ENCODE peak calls at places on chromosomes 11 and 22, in ten cellular contexts. E is cardiac muscle cell, Y is heart left ventricle, B is brain microvascular endothelial cell, M is AG04450, N is cardiac fibroblast, I is Caco-2, W is astrocyte of the cerebellum, C is breast epithelium, J is stomach. X is an unnamed sample.

GRCh38 chr22:45229181-45229580 is 11.5 kb downstream of the KIAA0930 start:
- DNase-seq in E (no peak), Y (peak), B (no peak), M (no peak), N (no peak), I (no peak), W (no peak), C (no peak), J (no peak), X (no peak)

GRCh38 chr11:76810151-76810853 is 27.1 kb downstream of the TSKU start:
- DNase-seq in E (peak), Y (no peak), B (peak), M (no peak), N (peak), I (peak), W (no peak), C (peak), J (no peak), X (peak)

GRCh38 chr22:34414467-34415440 is 494.5 kb upstream of the LARGE1 start:
- DNase-seq in E (peak), Y (no peak), B (no peak), M (no peak), N (peak), I (peak), W (no peak), C (peak), J (no peak), X (peak)

GRCh38 chr11:12008790-12009616 is 577 bp upstream of the DKK3 start:
- DNase-seq in E (peak), Y (peak), B (no peak), M (no peak), N (no peak), I (peak), W (no peak), C (no peak), J (peak), X (peak)

GRCh38 chr22:44192098-44192810 is 11.5 kb downstream of the PARVG start:
- DNase-seq in E (peak), Y (no peak), B (peak), M (no peak), N (peak), I (no peak), W (no peak), C (no peak), J (no peak), X (peak)

GRCh38 chr22:22928666-22929380 is 41.2 kb downstream of the IGLL5 start:
- DNase-seq in E (peak), Y (peak), B (peak), M (no peak), N (peak), I (no peak), W (no peak), C (no peak), J (peak), X (peak)

GRCh38 chr11:76836613-76837291 is 24.0 kb upstream of the ACER3 start:
- DNase-seq in E (no peak), Y (no peak), B (no peak), M (no peak), N (no peak), I (no peak), W (no peak), C (no peak), J (peak), X (no peak)

GRCh38 chr22:27687984-27688545 is 113.5 kb downstream of the MN1 start:
- DNase-seq in E (no peak), Y (no peak), B (no peak), M (no peak), N (peak), I (peak), W (no peak), C (no peak), J (no peak), X (peak)

GRCh38 chr22:46148336-46148735 is 2.0 kb upstream of the PPARA start:
- DNase-seq in E (no peak), Y (no peak), B (no peak), M (no peak), N (no peak), I (no peak), W (no peak), C (no peak), J (no peak), X (no peak)

GRCh38 chr22:38715176-38715764 is 9.5 kb downstream of the GTPBP1 start:
- DNase-seq in E (no peak), Y (peak), B (no peak), M (no peak), N (no peak), I (no peak), W (no peak), C (no peak), J (no peak), X (no peak)

GRCh38 chr11:78217650-78218541 is 29.2 kb downstream of the USP35 start:
- DNase-seq in E (no peak), Y (no peak), B (no peak), M (no peak), N (no peak), I (no peak), W (no peak), C (no peak), J (no peak), X (no peak)

GRCh38 chr11:30131535-30131934 is 99.3 kb upstream of the FSHB start:
- DNase-seq in E (no peak), Y (no peak), B (peak), M (no peak), N (no peak), I (no peak), W (no peak), C (no peak), J (no peak), X (peak)

GRCh38 chr11:116732740-116733385 is 39.9 kb downstream of the BUD13 start:
- DNase-seq in E (peak), Y (peak), B (peak), M (peak), N (peak), I (peak), W (peak), C (no peak), J (peak), X (peak)

GRCh38 chr11:134759314-134759713 is 347.3 kb upstream of the B3GAT1 start:
- DNase-seq in E (no peak), Y (no peak), B (no peak), M (no peak), N (no peak), I (no peak), W (no peak), C (no peak), J (no peak), X (no peak)

GRCh38 chr11:94639901-94640721 is 72.9 kb downstream of the PIWIL4 start:
- DNase-seq in E (no peak), Y (peak), B (no peak), M (no peak), N (no peak), I (peak), W (no peak), C (no peak), J (no peak), X (no peak)

GRCh38 chr11:73359930-73360742 is 16.1 kb upstream of the RELT start:
- DNase-seq in E (peak), Y (no peak), B (peak), M (no peak), N (peak), I (peak), W (peak), C (no peak), J (no peak), X (no peak)

GRCh38 chr22:49532831-49533802 is 294.6 kb downstream of the BRD1 start:
- DNase-seq in E (no peak), Y (no peak), B (no peak), M (no peak), N (no peak), I (no peak), W (no peak), C (no peak), J (no peak), X (no peak)

GRCh38 chr11:64660205-64660604 is 62.8 kb downstream of the NRXN2 start:
- DNase-seq in E (no peak), Y (no peak), B (no peak), M (no peak), N (no peak), I (no peak), W (no peak), C (no peak), J (no peak), X (no peak)

GRCh38 chr11:130435671-130436070 is 7.3 kb upstream of the ADAMTS8 start:
- DNase-seq in E (no peak), Y (peak), B (peak), M (no peak), N (peak), I (no peak), W (no peak), C (no peak), J (no peak), X (peak)

GRCh38 chr11:45163956-45164575 is 17.6 kb downstream of the PRDM11 start:
- DNase-seq in E (no peak), Y (no peak), B (no peak), M (no peak), N (no peak), I (peak), W (no peak), C (no peak), J (no peak), X (peak)

GRCh38 chr11:2415601-2416380 is 15.2 kb downstream of the TSSC4 start:
- DNase-seq in E (no peak), Y (no peak), B (no peak), M (no peak), N (no peak), I (no peak), W (no peak), C (no peak), J (no peak), X (no peak)

GRCh38 chr22:50148166-50148500 is 22.4 kb upstream of the PANX2 start:
- DNase-seq in E (no peak), Y (no peak), B (no peak), M (no peak), N (no peak), I (no peak), W (no peak), C (no peak), J (no peak), X (no peak)

GRCh38 chr11:66189031-66189745 is 79.3 kb upstream of the RAB1B start:
- DNase-seq in E (no peak), Y (no peak), B (no peak), M (no peak), N (peak), I (no peak), W (no peak), C (no peak), J (no peak), X (no peak)

GRCh38 chr22:37010976-37011375 is 8.3 kb downstream of the TST start:
- DNase-seq in E (no peak), Y (peak), B (no peak), M (no peak), N (no peak), I (no peak), W (no peak), C (no peak), J (no peak), X (no peak)

GRCh38 chr11:119806064-119806915 is 77.3 kb upstream of the NECTIN1 start:
- DNase-seq in E (no peak), Y (peak), B (no peak), M (no peak), N (no peak), I (no peak), W (no peak), C (no peak), J (no peak), X (no peak)

GRCh38 chr11:65213322-65214211 is 31.8 kb downstream of the CAPN1 start:
- DNase-seq in E (no peak), Y (no peak), B (no peak), M (no peak), N (no peak), I (no peak), W (no peak), C (no peak), J (peak), X (peak)

GRCh38 chr11:46345131-46345597 is 2.1 kb upstream of the DGKZ start:
- DNase-seq in E (no peak), Y (peak), B (no peak), M (no peak), N (no peak), I (no peak), W (no peak), C (no peak), J (no peak), X (peak)

GRCh38 chr22:49810363-49811013 is 17.2 kb downstream of the BRD1 start:
- DNase-seq in E (peak), Y (no peak), B (no peak), M (no peak), N (peak), I (no peak), W (no peak), C (no peak), J (no peak), X (no peak)

GRCh38 chr11:119295178-119295577 is 21.8 kb downstream of the MCAM start:
- DNase-seq in E (peak), Y (no peak), B (no peak), M (no peak), N (peak), I (no peak), W (no peak), C (no peak), J (no peak), X (peak)

GRCh38 chr11:102926946-102927623 is 28.4 kb downstream of the MMP13 start:
- DNase-seq in E (no peak), Y (no peak), B (no peak), M (no peak), N (no peak), I (no peak), W (no peak), C (no peak), J (no peak), X (no peak)

GRCh38 chr11:68954970-68955958 is 25.5 kb downstream of the MRGPRD start:
- DNase-seq in E (peak), Y (peak), B (peak), M (no peak), N (peak), I (no peak), W (no peak), C (no peak), J (peak), X (peak)

GRCh38 chr11:61954106-61955030 is 4.2 kb downstream of the BEST1 start:
- DNase-seq in E (peak), Y (no peak), B (no peak), M (no peak), N (no peak), I (no peak), W (no peak), C (no peak), J (no peak), X (no peak)

GRCh38 chr11:61955031-61955415 is 4.9 kb downstream of the BEST1 start:
- DNase-seq in E (peak), Y (peak), B (peak), M (no peak), N (peak), I (peak), W (no peak), C (peak), J (no peak), X (peak)

GRCh38 chr11:61956191-61957027 is 6.3 kb downstream of the BEST1 start:
- DNase-seq in E (no peak), Y (no peak), B (no peak), M (no peak), N (no peak), I (no peak), W (no peak), C (no peak), J (no peak), X (no peak)

GRCh38 chr11:61957028-61957770 is 7.0 kb downstream of the BEST1 start:
- DNase-seq in E (no peak), Y (no peak), B (no peak), M (no peak), N (no peak), I (peak), W (no peak), C (peak), J (no peak), X (no peak)

GRCh38 chr11:61955416-61956135 is 5.4 kb downstream of the BEST1 start:
- DNase-seq in E (peak), Y (no peak), B (no peak), M (no peak), N (no peak), I (no peak), W (no peak), C (no peak), J (no peak), X (peak)
- H3K4me3 ChIP-seq in E (peak), Y (peak), B (peak), M (peak), N (peak), I (peak), W (no peak), C (peak), J (peak), X (no peak)

DNA sequence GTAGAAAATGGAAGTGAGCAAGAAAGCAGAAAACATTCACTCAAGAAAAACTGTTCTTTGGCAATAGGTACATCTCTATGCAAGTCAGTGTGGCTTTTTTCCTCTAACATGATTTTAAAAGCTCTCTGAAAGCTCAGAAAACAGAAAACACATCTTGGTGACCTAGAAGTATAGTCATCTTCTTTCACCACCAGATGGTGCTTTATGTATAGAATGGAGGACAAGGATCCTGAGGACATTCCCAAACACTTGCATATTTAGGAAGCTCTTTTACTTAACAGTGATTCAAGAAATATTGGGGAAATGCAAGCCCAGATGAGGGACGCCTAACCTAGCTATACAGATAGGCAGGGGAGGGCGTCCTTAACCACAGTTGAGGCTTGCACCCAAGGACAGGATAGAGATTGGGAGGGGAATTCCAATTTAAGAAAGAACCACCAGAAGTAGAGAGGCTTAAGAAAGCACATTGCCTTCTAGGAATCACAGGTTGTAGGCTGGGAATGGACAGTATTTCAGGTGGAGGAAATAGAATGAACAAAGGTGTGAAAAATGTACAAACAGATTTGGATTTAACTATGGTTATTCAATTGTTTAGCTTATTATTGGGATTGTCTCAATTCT is 13.8 kb upstream of the CCDC81 start:
- DNase-seq in E (peak), Y (no peak), B (peak), M (peak), N (peak), I (no peak), W (peak), C (no peak), J (no peak), X (peak)
- TF ChIP-seq CTCF in E (peak), Y (no peak), B (peak), M (peak), N (peak), I (peak), W (peak), C (no peak), J (no peak), X (peak)

GRCh38 chr11:132744771-132745170 is 787.5 kb downstream of the OPCML start:
- DNase-seq in E (peak), Y (no peak), B (peak), M (peak), N (peak), I (no peak), W (no peak), C (no peak), J (no peak), X (no peak)
- H3K4me3 ChIP-seq in E (no peak), Y (no peak), B (no peak), M (no peak), N (no peak), I (no peak), W (no peak), C (no peak), J (no peak), X (no peak)

DNA sequence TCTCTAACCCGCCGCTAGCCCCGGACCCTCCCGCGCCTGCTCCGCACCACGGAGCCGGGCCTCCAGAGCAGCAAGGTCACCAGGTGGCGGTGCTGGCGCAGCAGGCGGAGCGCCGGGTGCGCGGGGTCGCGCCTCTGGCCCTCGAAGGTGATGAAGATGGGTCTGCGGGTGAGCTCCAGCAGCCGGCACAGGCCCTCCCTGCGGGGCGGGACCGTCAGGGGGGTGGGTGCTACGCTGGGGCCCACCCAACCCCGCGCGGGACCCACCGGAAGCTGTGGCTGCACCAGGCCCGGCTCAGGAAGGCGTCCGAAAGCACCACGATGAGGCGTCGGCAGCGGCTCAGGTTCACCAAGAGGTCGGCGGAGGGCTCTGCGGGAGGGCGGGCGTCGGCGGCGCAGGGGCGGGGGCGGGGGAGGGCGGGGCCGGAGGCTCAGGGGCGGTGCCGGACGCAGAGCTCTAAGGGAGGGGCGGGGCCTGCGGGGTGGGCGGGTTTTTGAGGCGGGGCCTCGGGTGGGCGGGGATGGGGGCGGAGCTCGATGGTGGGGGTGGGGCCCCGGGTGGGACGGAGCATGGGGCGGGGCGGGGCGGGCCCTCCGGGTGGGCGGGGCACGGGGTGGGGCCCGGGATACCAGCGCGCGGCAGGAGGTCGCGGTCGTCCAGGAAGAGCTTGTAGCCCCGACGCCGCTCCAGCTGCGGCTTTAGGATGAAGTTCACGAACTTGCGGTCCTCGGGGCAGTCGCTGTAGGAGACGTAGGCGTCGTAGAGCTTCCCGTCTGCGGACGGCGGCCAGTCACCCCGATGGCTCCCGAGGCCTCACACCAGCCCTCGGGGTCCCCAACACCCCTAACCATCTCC is 7.8 kb downstream of the SIGIRR start:
- DNase-seq in E (peak), Y (peak), B (peak), M (peak), N (peak), I (no peak), W (peak), C (peak), J (peak), X (peak)
- TF ChIP-seq CTCF in E (peak), Y (peak), B (no peak), M (no peak), N (no peak), I (no peak), W (no peak), C (no peak), J (no peak), X (no peak)

GRCh38 chr22:39723463-39723862 is 152.9 kb downstream of the CACNA1I start:
- DNase-seq in E (no peak), Y (no peak), B (no peak), M (no peak), N (no peak), I (no peak), W (no peak), C (no peak), J (peak), X (no peak)
- H3K4me3 ChIP-seq in E (no peak), Y (no peak), B (no peak), M (no peak), N (no peak), I (no peak), W (no peak), C (no peak), J (no peak), X (no peak)

X was measured in epithelial cell of esophagus.